ENCODE peak calls at places on chromosome 1, in six cellular contexts. Q is GM23248, D is HCT116, O is PC-3, L is SK-N-SH, E is MM.1S. U is an unnamed sample. For H3K9me2, the result is how much of the 10 kb centered on the place peaks cover.

GRCh38 chr1:42038261-42038660 is 114.9 kb upstream of the GUCA2B start:
- DNase-seq in Q (no peak), D (no peak), O (no peak), L (no peak), E (no peak), U (no peak)

GRCh38 chr1:30330644-30331043 is 392.7 kb downstream of the MATN1 start:
- DNase-seq in Q (no peak), D (no peak), O (no peak), L (no peak), E (no peak), U (no peak)

GRCh38 chr1:2787163-2787911 is 14.2 kb downstream of the TTC34 start:
- DNase-seq in Q (no peak), D (no peak), O (peak), L (peak), E (no peak), U (no peak)

GRCh38 chr1:158087320-158087927 is 93.3 kb upstream of the CD1D start:
- DNase-seq in Q (peak), D (peak), O (peak), L (peak), E (peak), U (peak)

GRCh38 chr1:40638097-40639036 is 27.1 kb downstream of the RIMS3 start:
- DNase-seq in Q (peak), D (no peak), O (no peak), L (no peak), E (no peak), U (no peak)

GRCh38 chr1:92587445-92587844 is 100.7 kb upstream of the GFI1 start:
- DNase-seq in Q (no peak), D (no peak), O (no peak), L (no peak), E (no peak), U (no peak)

GRCh38 chr1:9699361-9699760 is 47.8 kb downstream of the PIK3CD start:
- DNase-seq in Q (no peak), D (no peak), O (peak), L (no peak), E (no peak), U (no peak)

GRCh38 chr1:66270122-66270812 is 263.7 kb upstream of the SGIP1 start:
- DNase-seq in Q (peak), D (no peak), O (no peak), L (no peak), E (no peak), U (no peak)

GRCh38 chr1:69700770-69701169 is 133.0 kb downstream of the LRRC7 start:
- DNase-seq in Q (peak), D (peak), O (peak), L (no peak), E (peak), U (peak)

GRCh38 chr1:97712980-97713379 is 207.9 kb downstream of the DPYD start:
- DNase-seq in Q (no peak), D (no peak), O (peak), L (no peak), E (no peak), U (no peak)

GRCh38 chr1:243316366-243316989 is 60.6 kb downstream of the SDCCAG8 start:
- DNase-seq in Q (no peak), D (no peak), O (no peak), L (no peak), E (no peak), U (no peak)

GRCh38 chr1:94245747-94246438 is 8.5 kb upstream of the ARHGAP29 start:
- DNase-seq in Q (peak), D (no peak), O (peak), L (no peak), E (no peak), U (no peak)

GRCh38 chr1:73781257-73781656 is 416.7 kb downstream of the LRRIQ3 start:
- DNase-seq in Q (no peak), D (no peak), O (peak), L (no peak), E (no peak), U (no peak)

GRCh38 chr1:87325982-87326738 is 2.5 kb upstream of the LMO4 start:
- DNase-seq in Q (peak), D (no peak), O (peak), L (peak), E (peak), U (peak)

GRCh38 chr1:218324226-218324580 is 20.9 kb upstream of the TGFB2 start:
- DNase-seq in Q (no peak), D (no peak), O (no peak), L (peak), E (no peak), U (no peak)

GRCh38 chr1:240936911-240937668 is 325.1 kb upstream of the GREM2 start:
- DNase-seq in Q (no peak), D (no peak), O (no peak), L (no peak), E (no peak), U (no peak)

GRCh38 chr1:171248309-171248708 is at the start of gene FMO1:
- DNase-seq in Q (no peak), D (no peak), O (no peak), L (no peak), E (no peak), U (no peak)

GRCh38 chr1:30197959-30198760 is 525.2 kb downstream of the MATN1 start:
- DNase-seq in Q (no peak), D (no peak), O (no peak), L (no peak), E (no peak), U (peak)

GRCh38 chr1:168009322-168009721 is 72.5 kb upstream of the MPC2 start:
- DNase-seq in Q (no peak), D (no peak), O (no peak), L (no peak), E (no peak), U (no peak)

GRCh38 chr1:1049318-1050165 is 24.6 kb downstream of the RNF223 start:
- DNase-seq in Q (no peak), D (no peak), O (no peak), L (no peak), E (no peak), U (peak)

GRCh38 chr1:184632415-184633175 is 122.1 kb downstream of the EDEM3 start:
- DNase-seq in Q (no peak), D (no peak), O (peak), L (no peak), E (no peak), U (no peak)
- H3K4me2 ChIP-seq in Q (no peak), D (no peak), O (no peak), L (no peak), E (no peak), U (no peak)

DNA sequence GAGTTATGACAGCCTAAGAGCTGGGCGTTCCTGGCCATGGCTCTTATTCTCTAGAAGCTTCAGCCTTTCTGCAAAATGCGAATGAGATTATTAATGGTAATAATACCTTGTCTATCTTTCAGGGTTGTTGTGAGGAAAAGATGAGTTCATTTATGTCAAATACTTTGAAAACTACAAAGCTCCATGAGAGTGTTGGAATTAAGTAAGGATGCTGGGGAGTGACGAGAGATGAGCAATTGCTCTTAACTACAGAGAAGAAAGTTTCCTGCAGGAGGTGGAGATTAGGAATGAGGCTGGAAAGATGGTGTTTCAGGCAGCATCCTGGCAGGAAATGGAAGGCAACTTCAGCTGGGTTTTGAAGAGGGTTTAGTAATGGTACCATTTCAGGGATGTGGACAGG is 124.2 kb downstream of the CACNA1E start:
- DNase-seq in Q (no peak), D (no peak), O (no peak), L (no peak), E (no peak), U (no peak)
- H3K9me2 ChIP-seq in Q (under half), D (under half), O (under half), L (under half), E (under half), U (under half)

GRCh38 chr1:209647212-209647611 is 5.0 kb downstream of the LAMB3 start:
- DNase-seq in Q (no peak), D (no peak), O (no peak), L (no peak), E (no peak), U (no peak)

GRCh38 chr1:209645574-209646452 is 6.4 kb downstream of the LAMB3 start:
- DNase-seq in Q (no peak), D (no peak), O (no peak), L (no peak), E (no peak), U (peak)

GRCh38 chr1:209648931-209649776 is 3.1 kb downstream of the LAMB3 start:
- DNase-seq in Q (peak), D (peak), O (peak), L (no peak), E (no peak), U (peak)

GRCh38 chr1:209648366-209648765 is 3.9 kb downstream of the LAMB3 start:
- DNase-seq in Q (no peak), D (no peak), O (no peak), L (no peak), E (no peak), U (peak)

GRCh38 chr1:209646558-209646957 is 5.7 kb downstream of the LAMB3 start:
- DNase-seq in Q (peak), D (no peak), O (peak), L (no peak), E (no peak), U (peak)
- H3K9ac ChIP-seq in Q (no peak), D (no peak), O (no peak), L (no peak), E (no peak), U (no peak)

GRCh38 chr1:230792691-230793462 is 45.7 kb downstream of the CAPN9 start:
- DNase-seq in Q (peak), D (no peak), O (peak), L (no peak), E (no peak), U (no peak)
- H3K4me2 ChIP-seq in Q (no peak), D (no peak), O (no peak), L (no peak), E (no peak), U (no peak)

GRCh38 chr1:20108724-20109123 is 10.6 kb downstream of the PLA2G2D start:
- DNase-seq in Q (no peak), D (no peak), O (no peak), L (no peak), E (no peak), U (no peak)

GRCh38 chr1:20111452-20111851 is 7.9 kb downstream of the PLA2G2D start:
- DNase-seq in Q (no peak), D (no peak), O (no peak), L (no peak), E (no peak), U (no peak)

GRCh38 chr1:20112279-20113000 is 6.9 kb downstream of the PLA2G2D start:
- DNase-seq in Q (peak), D (no peak), O (no peak), L (no peak), E (peak), U (no peak)

GRCh38 chr1:20109223-20109856 is 10.0 kb downstream of the PLA2G2D start:
- DNase-seq in Q (no peak), D (peak), O (no peak), L (no peak), E (no peak), U (no peak)

DNA sequence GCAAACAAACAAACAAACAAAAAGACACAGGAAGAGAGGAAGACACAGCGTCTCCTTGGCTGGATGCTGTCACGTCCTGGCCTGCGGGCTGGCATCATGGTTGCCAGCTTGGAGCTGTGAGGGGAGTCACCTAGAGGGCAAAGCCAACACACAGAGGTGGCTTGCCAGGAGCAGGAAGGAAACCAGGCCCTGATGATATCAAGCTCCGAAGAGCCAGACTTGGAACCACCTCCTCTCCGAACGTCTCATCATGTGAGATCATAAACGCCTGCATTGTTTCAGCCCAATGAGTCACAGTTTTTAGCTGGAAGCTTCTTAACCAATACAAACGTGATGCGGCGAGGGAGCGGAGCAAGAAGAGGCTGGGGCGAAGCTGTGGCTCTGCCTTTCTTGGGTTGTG is 8.7 kb downstream of the PLA2G2D start:
- DNase-seq in Q (peak), D (peak), O (peak), L (no peak), E (no peak), U (no peak)
- H3K9me2 ChIP-seq in Q (under half), D (under half), O (under half), L (under half), E (under half), U (under half)

GRCh38 chr1:111595807-111596206 is 23.8 kb upstream of the RAP1A start:
- DNase-seq in Q (no peak), D (no peak), O (no peak), L (no peak), E (no peak), U (no peak)

GRCh38 chr1:111598534-111598933 is 21.1 kb upstream of the RAP1A start:
- DNase-seq in Q (no peak), D (no peak), O (no peak), L (no peak), E (no peak), U (no peak)

GRCh38 chr1:111597433-111597832 is 22.2 kb upstream of the RAP1A start:
- DNase-seq in Q (peak), D (no peak), O (no peak), L (no peak), E (no peak), U (no peak)

GRCh38 chr1:111594128-111594693 is 25.4 kb upstream of the RAP1A start:
- DNase-seq in Q (no peak), D (no peak), O (no peak), L (no peak), E (no peak), U (no peak)

DNA sequence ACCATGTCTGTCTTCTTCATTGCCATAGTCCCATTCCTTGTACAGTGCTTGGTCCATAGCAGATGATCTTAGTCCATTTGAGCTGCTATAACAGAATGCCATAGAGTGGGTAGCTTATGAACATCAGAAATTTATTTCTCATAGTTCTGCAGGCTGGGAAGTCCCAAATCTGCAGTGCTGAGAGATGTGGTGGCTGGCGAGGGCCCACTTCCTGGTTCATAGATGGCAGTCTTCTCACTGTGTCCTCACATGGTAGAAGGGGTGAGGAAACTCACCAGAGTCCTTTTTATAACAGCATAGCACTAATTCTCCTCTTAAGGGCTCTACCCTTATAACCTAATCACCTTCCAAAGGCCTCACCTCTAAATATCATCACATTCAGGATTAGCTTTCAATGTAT is 23.1 kb upstream of the RAP1A start:
- DNase-seq in Q (no peak), D (no peak), O (no peak), L (no peak), E (no peak), U (no peak)
- H3K9ac ChIP-seq in Q (no peak), D (no peak), O (no peak), L (no peak), E (no peak), U (no peak)

U was measured in Karpas-422.